ENCODE peak calls at places on chromosomes 13 and 19, in four cellular contexts. U is activated T-helper 1 cell treated with Interleukin-2 at 50 U/mL for 16 hours; F is COR-L47; P is stimulated activated CD4-positive, alpha-beta T cell treated with anti-CD3 and anti-CD28 coated beads, Interleukin-2, amount 100 ng/mL, for 48 hours. B is an unnamed sample.

GRCh38 chr19:51798958-51799310 is 4.0 kb downstream of the FPR3 start:
- DNase-seq in U (no peak), F (no peak), P (no peak), B (peak)

GRCh38 chr13:74210693-74211393 is 76.6 kb upstream of the KLF12 start:
- DNase-seq in U (no peak), F (peak), P (no peak), B (no peak)

GRCh38 chr13:41842029-41842428 is 118.9 kb downstream of the VWA8 start:
- DNase-seq in U (no peak), F (no peak), P (no peak), B (no peak)

GRCh38 chr19:36203293-36203692 is 11.2 kb downstream of the ZNF565 start:
- DNase-seq in U (no peak), F (no peak), P (no peak), B (no peak)

GRCh38 chr13:102970542-102970941 is 95.7 kb downstream of the SLC10A2 start:
- DNase-seq in U (no peak), F (no peak), P (no peak), B (no peak)

GRCh38 chr19:1304197-1304924 is 18.7 kb downstream of the EFNA2 start:
- DNase-seq in U (no peak), F (no peak), P (no peak), B (no peak)

GRCh38 chr19:17488593-17489391 is 18.5 kb downstream of the SLC27A1 start:
- DNase-seq in U (peak), F (peak), P (peak), B (peak)

GRCh38 chr13:75813323-75813722 is 177.2 kb downstream of the LMO7 start:
- DNase-seq in U (no peak), F (no peak), P (no peak), B (no peak)

GRCh38 chr19:44643605-44644390 is at the start of gene PVR:
- DNase-seq in U (no peak), F (peak), P (peak), B (peak)

GRCh38 chr19:45342911-45343310 is 2.4 kb downstream of the KLC3 start:
- DNase-seq in U (no peak), F (no peak), P (no peak), B (no peak)

GRCh38 chr19:49554701-49555181 is 25.6 kb downstream of the NOSIP start:
- DNase-seq in U (peak), F (no peak), P (no peak), B (peak)

GRCh38 chr19:19275166-19275565 is 2.1 kb upstream of the TM6SF2 start:
- DNase-seq in U (no peak), F (no peak), P (no peak), B (no peak)

GRCh38 chr13:113405481-113406300 is 41.8 kb upstream of the GRTP1 start:
- DNase-seq in U (no peak), F (peak), P (no peak), B (no peak)

GRCh38 chr19:5691930-5692784 is 2.1 kb downstream of the RPL36 start:
- DNase-seq in U (no peak), F (no peak), P (no peak), B (peak)

GRCh38 chr13:107035778-107036177 is 467.8 kb upstream of the ARGLU1 start:
- DNase-seq in U (no peak), F (no peak), P (no peak), B (no peak)

GRCh38 chr13:110403315-110403714 is 96.2 kb downstream of the COL4A2 start:
- DNase-seq in U (no peak), F (no peak), P (no peak), B (no peak)

GRCh38 chr13:92602560-92602959 is 624.0 kb upstream of the GPC6 start:
- DNase-seq in U (no peak), F (no peak), P (no peak), B (no peak)

GRCh38 chr13:41224113-41225110 is 30.0 kb upstream of the KBTBD7 start:
- DNase-seq in U (no peak), F (no peak), P (no peak), B (no peak)

GRCh38 chr13:96091164-96091931 is 1.4 kb downstream of the HS6ST3 start:
- DNase-seq in U (no peak), F (peak), P (no peak), B (peak)

GRCh38 chr19:4172861-4173473 is 9.4 kb downstream of the SIRT6 start:
- DNase-seq in U (peak), F (peak), P (peak), B (peak)

GRCh38 chr19:50417138-50417849 is 1.4 kb upstream of the SPIB start:
- DNase-seq in U (no peak), F (no peak), P (no peak), B (no peak)

GRCh38 chr19:19900124-19900523 is 622 bp upstream of the ZNF93 start:
- DNase-seq in U (no peak), F (no peak), P (no peak), B (no peak)

GRCh38 chr13:71513414-71514063 is 353.5 kb downstream of the DACH1 start:
- DNase-seq in U (no peak), F (no peak), P (no peak), B (no peak)

GRCh38 chr13:73433893-73434292 is 375.1 kb downstream of the KLF5 start:
- DNase-seq in U (no peak), F (no peak), P (no peak), B (no peak)

GRCh38 chr19:32130241-32130753 is 215.1 kb upstream of the ZNF507 start:
- DNase-seq in U (no peak), F (no peak), P (no peak), B (no peak)

GRCh38 chr19:37342753-37343152 is 28.1 kb upstream of the ZNF527 start:
- DNase-seq in U (no peak), F (no peak), P (no peak), B (no peak)